ENCODE peak calls at places on chromosomes 6 and 20, in eight cellular contexts. F is adrenal gland, Q is MM.1S, G is heart left ventricle, X is heart right ventricle, H is tibial nerve, D is cardiac muscle cell, E is left ventricle myocardium inferior. J is an unnamed sample. For H3K4me1, the result is how much of the 10 kb centered on the place peaks cover.

GRCh38 chr20:48166082-48166835 is 381.0 kb upstream of the SULF2 start:
- DNase-seq in X (no peak), E (no peak), H (no peak), F (no peak), D (no peak), G (no peak), Q (peak), J (no peak)

GRCh38 chr6:149334682-149335160 is 17.2 kb downstream of the TAB2 start:
- DNase-seq in G (no peak), D (peak), H (no peak), Q (no peak), F (no peak), E (no peak), X (no peak), J (no peak)

GRCh38 chr6:131331146-131331545 is 195.9 kb downstream of the AKAP7 start:
- DNase-seq in H (no peak), G (no peak), F (no peak), Q (no peak), E (no peak), X (no peak), D (no peak), J (no peak)

GRCh38 chr6:28488916-28489365 is 26.7 kb downstream of the GPX6 start:
- DNase-seq in X (no peak), H (no peak), Q (peak), G (no peak), F (no peak), E (no peak), D (peak), J (peak)

GRCh38 chr6:152636675-152637421 is at the start of gene SYNE1:
- DNase-seq in E (peak), Q (no peak), G (peak), X (peak), H (no peak), F (peak), D (peak), J (peak)

GRCh38 chr6:34544776-34545471 is 11.2 kb downstream of the SPDEF start:
- DNase-seq in E (no peak), H (no peak), F (no peak), Q (no peak), X (no peak), D (peak), G (no peak), J (no peak)

GRCh38 chr20:50848846-50849673 is 54.2 kb downstream of the BCAS4 start:
- DNase-seq in G (no peak), D (no peak), F (no peak), H (no peak), Q (peak), E (no peak), X (no peak), J (no peak)

GRCh38 chr6:132070356-132070755 is 119.2 kb upstream of the CCN2 start:
- DNase-seq in F (no peak), E (no peak), H (no peak), G (no peak), Q (no peak), D (no peak), X (no peak), J (peak)

GRCh38 chr6:83067448-83068413 is at the start of gene DOP1A:
- DNase-seq in G (peak), H (peak), F (peak), Q (peak), X (peak), D (peak), E (peak), J (peak)
- H3K27ac ChIP-seq in G (peak), H (peak), F (peak), Q (peak), X (peak), D (peak), E (peak), J (no peak)

GRCh38 chr6:108735991-108736345 is 112.3 kb upstream of the ARMC2 start:
- DNase-seq in D (no peak), X (no peak), Q (no peak), H (no peak), E (no peak), G (no peak), F (no peak), J (no peak)

GRCh38 chr6:108737594-108738546 is 110.4 kb upstream of the ARMC2 start:
- DNase-seq in Q (no peak), F (no peak), E (no peak), D (peak), H (no peak), X (no peak), G (no peak), J (peak)

GRCh38 chr6:108735310-108735990 is 112.8 kb upstream of the ARMC2 start:
- DNase-seq in G (no peak), H (no peak), Q (no peak), D (no peak), E (no peak), X (no peak), F (no peak), J (no peak)

GRCh38 chr6:108738684-108739406 is 109.4 kb upstream of the ARMC2 start:
- DNase-seq in F (no peak), H (no peak), D (no peak), Q (no peak), E (no peak), G (no peak), X (no peak), J (no peak)

GRCh38 chr6:108736832-108737231 is 111.4 kb upstream of the ARMC2 start:
- DNase-seq in Q (no peak), E (no peak), X (no peak), H (no peak), D (peak), F (no peak), G (no peak), J (peak)
- H3K4me1 ChIP-seq in Q (under half), E (under half), X (under half), H (under half), D (under half), F (under half), G (under half), J (under half)

GRCh38 chr6:133890941-133891813 is 2.3 kb downstream of the TCF21 start:
- DNase-seq in F (no peak), X (peak), H (no peak), D (peak), E (peak), G (peak), Q (peak), J (no peak)
- H3K4me3 ChIP-seq in F (no peak), X (peak), H (no peak), D (peak), E (peak), G (peak), Q (peak), J (no peak)

DNA sequence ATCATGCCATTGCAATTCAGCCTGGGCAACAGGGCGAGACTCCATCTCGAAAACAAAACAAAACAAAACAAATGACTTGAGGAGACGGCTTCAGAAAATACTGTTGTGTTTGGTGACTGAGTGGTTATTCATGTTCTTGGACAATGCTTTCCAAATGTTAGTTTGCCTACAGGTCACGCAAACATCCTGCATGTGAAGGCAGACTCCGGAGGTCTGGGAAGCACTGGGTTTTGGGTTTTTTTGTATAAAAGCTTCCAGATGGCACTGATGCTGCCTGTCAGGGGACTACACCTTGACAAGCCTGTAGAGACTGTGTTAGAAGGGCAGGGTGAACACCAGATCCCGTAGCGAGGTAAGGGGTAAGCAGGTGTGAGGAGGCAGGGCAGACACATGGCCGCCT is 81.7 kb downstream of the THBS2 start:
- DNase-seq in X (no peak), E (no peak), G (no peak), D (peak), Q (no peak), F (no peak), H (no peak), J (peak)
- H3K27ac ChIP-seq in X (no peak), E (peak), G (no peak), D (no peak), Q (no peak), F (no peak), H (peak), J (peak)

DNA sequence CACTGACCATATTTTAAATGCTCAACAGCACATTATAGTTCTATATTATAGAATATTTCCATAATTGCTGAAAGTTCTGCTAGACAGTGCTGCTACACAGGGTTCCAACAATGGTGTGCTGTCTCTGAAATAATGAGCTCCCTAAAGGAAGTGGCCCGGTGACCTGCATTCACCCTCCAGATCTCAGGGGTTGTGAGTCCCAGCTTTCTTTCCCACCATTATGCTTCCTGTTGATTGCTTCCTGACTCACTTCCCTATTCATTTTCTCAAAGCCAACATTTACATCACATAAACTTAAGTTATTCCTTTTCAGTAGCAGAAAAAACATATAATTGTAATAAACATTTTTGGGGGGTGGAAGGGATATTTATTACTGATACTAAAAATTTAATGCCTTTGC is 13.0 kb upstream of the CCN6 start:
- DNase-seq in D (no peak), G (no peak), Q (no peak), H (no peak), X (no peak), F (no peak), E (no peak), J (no peak)
- H3K4me1 ChIP-seq in D (under half), G (under half), Q (under half), H (under half), X (under half), F (under half), E (under half), J (under half)

DNA sequence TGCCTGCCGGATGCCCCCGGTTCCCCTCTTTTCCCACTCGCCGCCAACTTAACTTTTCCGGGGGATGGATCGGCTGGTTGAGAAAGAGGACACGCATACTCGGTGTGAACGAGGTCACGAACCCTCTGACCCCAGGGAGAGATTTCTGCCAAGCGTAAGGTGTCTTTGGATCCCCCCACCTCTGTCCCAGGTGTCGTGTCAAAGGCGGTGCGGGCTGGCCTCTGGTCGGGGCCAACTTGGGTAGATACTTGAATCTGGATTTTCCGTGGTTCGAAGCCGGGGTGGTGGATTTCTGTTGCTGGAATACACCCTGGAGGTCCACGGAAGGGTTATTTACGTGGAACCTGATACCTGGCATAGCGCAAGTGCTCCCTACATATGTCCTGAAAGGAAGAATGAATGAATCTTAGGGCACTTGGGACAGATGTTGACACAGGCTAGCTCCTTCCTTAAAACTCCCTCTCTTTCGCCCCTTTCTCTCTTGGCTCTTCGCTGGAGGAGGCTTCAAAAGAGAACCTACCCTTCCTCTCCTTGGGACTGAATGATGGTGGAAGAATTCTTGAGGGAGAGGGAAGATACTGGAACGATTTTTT is 1.0 kb downstream of the DOK5 start:
- DNase-seq in D (no peak), E (no peak), H (no peak), Q (no peak), G (no peak), F (no peak), X (no peak), J (no peak)
- H3K4me3 ChIP-seq in D (peak), E (peak), H (peak), Q (no peak), G (peak), F (no peak), X (peak), J (no peak)

GRCh38 chr6:139510040-139510815 is 135.8 kb upstream of the CITED2 start:
- DNase-seq in E (peak), Q (no peak), F (no peak), D (no peak), G (no peak), H (no peak), X (no peak), J (peak)

GRCh38 chr6:139508023-139508422 is 133.6 kb upstream of the CITED2 start:
- DNase-seq in F (no peak), G (no peak), D (peak), H (no peak), Q (no peak), X (no peak), E (no peak), J (peak)

GRCh38 chr6:139508576-139508975 is 134.1 kb upstream of the CITED2 start:
- DNase-seq in F (no peak), G (no peak), D (no peak), H (no peak), E (no peak), Q (no peak), X (no peak), J (no peak)

GRCh38 chr6:139514819-139515218 is 140.4 kb upstream of the CITED2 start:
- DNase-seq in F (no peak), Q (no peak), X (no peak), G (no peak), D (no peak), E (no peak), H (no peak), J (no peak)

DNA sequence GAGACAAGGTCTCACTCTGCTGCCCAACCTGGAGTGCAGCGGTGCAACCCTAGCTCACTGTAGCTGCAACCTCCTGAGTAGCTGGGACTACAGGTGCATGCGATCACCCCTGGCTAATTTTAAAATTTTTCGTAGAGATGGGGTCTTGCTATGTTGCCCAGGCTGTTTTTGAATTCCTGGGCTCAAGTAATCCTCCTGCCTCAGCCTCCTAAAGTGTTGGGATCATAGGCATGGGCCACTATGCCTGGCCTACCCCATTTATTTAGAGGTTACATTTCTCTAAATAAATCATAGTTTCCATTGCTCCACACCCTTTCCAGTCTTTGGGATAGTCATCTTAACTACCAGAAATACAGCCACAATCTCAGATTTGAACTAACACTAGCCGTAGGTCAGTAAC is 134.7 kb upstream of the CITED2 start:
- DNase-seq in F (no peak), D (no peak), X (no peak), H (no peak), Q (no peak), G (no peak), E (no peak), J (no peak)
- H3K27ac ChIP-seq in F (no peak), D (peak), X (no peak), H (no peak), Q (no peak), G (no peak), E (peak), J (no peak)

DNA sequence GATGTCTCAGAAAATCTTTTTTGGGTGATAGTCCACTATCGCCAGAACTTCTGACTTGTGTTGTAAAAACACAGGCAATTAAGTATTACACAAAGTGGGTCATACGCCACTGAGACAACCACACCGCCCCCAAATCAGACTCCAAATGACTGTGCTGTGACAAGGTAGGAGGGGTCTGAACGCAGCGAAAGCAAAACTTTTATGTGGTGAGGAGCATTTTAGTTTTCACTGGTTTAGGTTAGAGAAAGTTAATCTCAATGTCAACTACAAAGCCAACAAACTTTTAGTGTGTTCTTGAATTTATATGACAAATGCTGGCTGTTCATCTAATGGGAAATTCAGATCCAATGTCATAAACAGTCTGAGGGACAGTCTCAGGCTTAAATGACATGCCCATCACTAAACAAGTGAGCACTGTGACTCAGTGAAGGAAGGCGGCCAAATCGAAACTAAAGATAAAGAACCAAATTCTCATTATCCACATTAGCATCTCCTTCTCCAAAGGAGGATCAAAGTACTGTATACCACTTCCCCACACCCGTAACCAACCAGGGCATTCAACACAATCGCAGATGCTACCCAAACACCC is 186.7 kb downstream of the GJA10 start:
- DNase-seq in Q (no peak), E (no peak), D (no peak), G (no peak), H (no peak), F (no peak), X (no peak), J (no peak)
- H3K4me1 ChIP-seq in Q (under half), E (under half), D (under half), G (under half), H (under half), F (under half), X (under half), J (under half)

DNA sequence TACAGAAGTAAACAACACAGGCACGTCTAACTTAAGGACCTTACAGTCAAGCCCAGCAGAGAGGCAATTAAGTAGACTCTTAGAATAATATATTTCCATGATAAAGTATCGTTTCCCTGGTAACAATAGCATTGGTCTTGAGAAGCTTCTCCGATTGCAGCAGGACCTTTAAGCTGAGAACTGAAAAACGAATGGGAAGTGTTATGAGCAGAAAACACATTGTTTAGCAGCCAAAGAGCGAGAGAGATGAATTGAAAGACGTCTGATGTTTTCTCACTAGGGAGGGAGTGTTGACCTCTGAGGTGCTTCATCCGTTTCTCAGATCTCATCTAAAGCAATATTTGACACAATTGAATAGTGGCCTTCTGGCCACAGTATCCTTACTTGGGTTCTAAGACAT is 855 bp downstream of the BYSL start:
- DNase-seq in G (no peak), H (no peak), X (no peak), D (no peak), F (no peak), Q (no peak), E (no peak), J (no peak)
- H3K4me3 ChIP-seq in G (peak), H (peak), X (peak), D (peak), F (no peak), Q (peak), E (peak), J (peak)

DNA sequence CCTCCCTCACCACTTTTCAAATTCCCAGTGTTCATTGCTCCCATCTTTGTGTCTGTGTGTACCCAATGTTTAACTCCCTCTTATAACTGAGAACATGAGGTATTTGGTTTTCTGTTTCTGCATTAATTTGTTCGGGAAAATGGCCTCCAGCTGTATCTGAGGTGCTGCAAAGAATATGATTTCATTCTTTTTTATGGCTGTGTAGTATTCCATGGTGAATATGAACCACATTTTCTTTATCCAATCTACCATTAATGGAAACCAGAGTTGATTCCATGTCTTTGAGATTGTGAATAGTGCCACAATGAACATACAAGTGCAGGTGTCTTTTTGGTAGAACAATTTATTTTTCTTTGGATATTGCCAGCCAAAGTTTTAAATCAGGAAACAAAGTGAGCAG is 10.4 kb downstream of the CD24 start:
- DNase-seq in Q (no peak), E (no peak), G (no peak), X (no peak), F (no peak), D (no peak), H (no peak), J (no peak)
- H3K27ac ChIP-seq in Q (no peak), E (no peak), G (no peak), X (no peak), F (no peak), D (no peak), H (no peak), J (no peak)

J was measured in SJCRH30.